ENCODE peak calls at places on chromosomes 2 and 18, in ten cellular contexts. One of them, this sample, is unnamed.

GRCh38 chr2:12205086-12205485 is 458.7 kb downstream of the LPIN1 start:
- DNase-seq in A549: no peak
- DNase-seq in adrenal gland: no peak
- DNase-seq in transverse colon: no peak
- DNase-seq in right lobe of liver: no peak
- DNase-seq in sigmoid colon: no peak
- DNase-seq in thyroid gland: no peak
- DNase-seq in GM12892: no peak
- DNase-seq in IMR-90: no peak
- DNase-seq in body of pancreas: no peak
- DNase-seq in this sample: no peak

GRCh38 chr2:51919395-51919794 is 887.5 kb upstream of the NRXN1 start:
- DNase-seq in right lobe of liver: no peak
- DNase-seq in A549: no peak
- DNase-seq in IMR-90: peak
- DNase-seq in adrenal gland: no peak
- DNase-seq in GM12892: no peak
- DNase-seq in transverse colon: no peak
- DNase-seq in body of pancreas: no peak
- DNase-seq in thyroid gland: no peak
- DNase-seq in sigmoid colon: no peak
- DNase-seq in this sample: no peak

GRCh38 chr18:74281639-74282358 is 10.0 kb downstream of the CYB5A start:
- DNase-seq in thyroid gland: no peak
- DNase-seq in transverse colon: peak
- DNase-seq in IMR-90: no peak
- DNase-seq in body of pancreas: no peak
- DNase-seq in adrenal gland: peak
- DNase-seq in GM12892: no peak
- DNase-seq in right lobe of liver: no peak
- DNase-seq in A549: no peak
- DNase-seq in sigmoid colon: peak
- DNase-seq in this sample: no peak

GRCh38 chr18:48065601-48065995 is 135.1 kb upstream of the SMAD2 start:
- DNase-seq in sigmoid colon: no peak
- DNase-seq in IMR-90: no peak
- DNase-seq in body of pancreas: no peak
- DNase-seq in adrenal gland: no peak
- DNase-seq in transverse colon: no peak
- DNase-seq in thyroid gland: peak
- DNase-seq in GM12892: no peak
- DNase-seq in A549: no peak
- DNase-seq in right lobe of liver: no peak
- DNase-seq in this sample: no peak

GRCh38 chr2:229098810-229099209 is 172.3 kb downstream of the PID1 start:
- DNase-seq in sigmoid colon: no peak
- DNase-seq in thyroid gland: no peak
- DNase-seq in GM12892: no peak
- DNase-seq in right lobe of liver: no peak
- DNase-seq in transverse colon: no peak
- DNase-seq in adrenal gland: no peak
- DNase-seq in IMR-90: no peak
- DNase-seq in body of pancreas: no peak
- DNase-seq in A549: no peak
- DNase-seq in this sample: no peak

GRCh38 chr2:173021939-173022371 is 53.7 kb upstream of the MAP3K20 start:
- DNase-seq in adrenal gland: no peak
- DNase-seq in transverse colon: no peak
- DNase-seq in A549: peak
- DNase-seq in sigmoid colon: no peak
- DNase-seq in right lobe of liver: no peak
- DNase-seq in IMR-90: peak
- DNase-seq in thyroid gland: no peak
- DNase-seq in body of pancreas: peak
- DNase-seq in GM12892: no peak
- DNase-seq in this sample: no peak

GRCh38 chr2:33696234-33696633 is 97.1 kb upstream of the FAM98A start:
- DNase-seq in sigmoid colon: no peak
- DNase-seq in right lobe of liver: no peak
- DNase-seq in IMR-90: no peak
- DNase-seq in GM12892: no peak
- DNase-seq in A549: no peak
- DNase-seq in body of pancreas: no peak
- DNase-seq in transverse colon: no peak
- DNase-seq in adrenal gland: no peak
- DNase-seq in thyroid gland: no peak
- DNase-seq in this sample: no peak

GRCh38 chr18:3651266-3651665 is 201.3 kb downstream of the TGIF1 start:
- DNase-seq in adrenal gland: no peak
- DNase-seq in transverse colon: no peak
- DNase-seq in GM12892: no peak
- DNase-seq in right lobe of liver: no peak
- DNase-seq in sigmoid colon: no peak
- DNase-seq in A549: no peak
- DNase-seq in IMR-90: no peak
- DNase-seq in thyroid gland: no peak
- DNase-seq in body of pancreas: no peak
- DNase-seq in this sample: no peak

GRCh38 chr2:56133931-56134629 is 49.7 kb upstream of the CCDC85A start:
- DNase-seq in transverse colon: no peak
- DNase-seq in right lobe of liver: no peak
- DNase-seq in GM12892: no peak
- DNase-seq in A549: no peak
- DNase-seq in thyroid gland: no peak
- DNase-seq in sigmoid colon: no peak
- DNase-seq in adrenal gland: no peak
- DNase-seq in body of pancreas: no peak
- DNase-seq in IMR-90: no peak
- DNase-seq in this sample: no peak

GRCh38 chr18:44725300-44726096 is 44.8 kb downstream of the SETBP1 start:
- DNase-seq in sigmoid colon: peak
- DNase-seq in adrenal gland: peak
- DNase-seq in GM12892: peak
- DNase-seq in body of pancreas: peak
- DNase-seq in IMR-90: peak
- DNase-seq in A549: no peak
- DNase-seq in thyroid gland: no peak
- DNase-seq in transverse colon: peak
- DNase-seq in right lobe of liver: no peak
- DNase-seq in this sample: no peak

GRCh38 chr2:207135340-207135739 is 30.4 kb downstream of the KLF7 start:
- DNase-seq in thyroid gland: no peak
- DNase-seq in right lobe of liver: no peak
- DNase-seq in A549: no peak
- DNase-seq in body of pancreas: no peak
- DNase-seq in adrenal gland: no peak
- DNase-seq in sigmoid colon: no peak
- DNase-seq in transverse colon: no peak
- DNase-seq in GM12892: no peak
- DNase-seq in IMR-90: peak
- DNase-seq in this sample: no peak

GRCh38 chr18:43571078-43571689 is 293.9 kb upstream of the SYT4 start:
- DNase-seq in A549: peak
- DNase-seq in sigmoid colon: no peak
- DNase-seq in IMR-90: peak
- DNase-seq in thyroid gland: peak
- DNase-seq in GM12892: no peak
- DNase-seq in adrenal gland: no peak
- DNase-seq in right lobe of liver: no peak
- DNase-seq in body of pancreas: no peak
- DNase-seq in transverse colon: no peak
- DNase-seq in this sample: no peak

GRCh38 chr2:226531061-226531460 is 268.6 kb downstream of the IRS1 start:
- DNase-seq in body of pancreas: no peak
- DNase-seq in transverse colon: no peak
- DNase-seq in IMR-90: no peak
- DNase-seq in thyroid gland: no peak
- DNase-seq in GM12892: no peak
- DNase-seq in adrenal gland: no peak
- DNase-seq in right lobe of liver: no peak
- DNase-seq in sigmoid colon: no peak
- DNase-seq in A549: no peak
- DNase-seq in this sample: no peak

GRCh38 chr2:121006783-121007489 is 271.3 kb downstream of the GLI2 start:
- DNase-seq in A549: no peak
- DNase-seq in transverse colon: no peak
- DNase-seq in right lobe of liver: peak
- DNase-seq in GM12892: no peak
- DNase-seq in thyroid gland: no peak
- DNase-seq in adrenal gland: no peak
- DNase-seq in IMR-90: no peak
- DNase-seq in sigmoid colon: no peak
- DNase-seq in body of pancreas: no peak
- DNase-seq in this sample: no peak

GRCh38 chr2:147331790-147332419 is 512.9 kb upstream of the ACVR2A start:
- DNase-seq in sigmoid colon: no peak
- DNase-seq in right lobe of liver: no peak
- DNase-seq in body of pancreas: peak
- DNase-seq in adrenal gland: no peak
- DNase-seq in thyroid gland: no peak
- DNase-seq in IMR-90: no peak
- DNase-seq in GM12892: peak
- DNase-seq in transverse colon: peak
- DNase-seq in A549: no peak
- DNase-seq in this sample: peak

GRCh38 chr2:162509288-162509968 is 165.5 kb downstream of the GCA start:
- DNase-seq in sigmoid colon: no peak
- DNase-seq in right lobe of liver: no peak
- DNase-seq in IMR-90: no peak
- DNase-seq in A549: no peak
- DNase-seq in adrenal gland: no peak
- DNase-seq in thyroid gland: no peak
- DNase-seq in GM12892: no peak
- DNase-seq in transverse colon: no peak
- DNase-seq in body of pancreas: no peak
- DNase-seq in this sample: no peak

GRCh38 chr2:198177040-198177439 is 372.6 kb downstream of the PLCL1 start:
- DNase-seq in right lobe of liver: no peak
- DNase-seq in body of pancreas: no peak
- DNase-seq in A549: no peak
- DNase-seq in thyroid gland: no peak
- DNase-seq in GM12892: no peak
- DNase-seq in sigmoid colon: no peak
- DNase-seq in adrenal gland: no peak
- DNase-seq in transverse colon: no peak
- DNase-seq in IMR-90: no peak
- DNase-seq in this sample: no peak

GRCh38 chr2:19872302-19872701 is 29.5 kb downstream of the TTC32 start:
- DNase-seq in thyroid gland: no peak
- DNase-seq in sigmoid colon: peak
- DNase-seq in A549: no peak
- DNase-seq in right lobe of liver: peak
- DNase-seq in adrenal gland: no peak
- DNase-seq in IMR-90: no peak
- DNase-seq in body of pancreas: peak
- DNase-seq in GM12892: no peak
- DNase-seq in transverse colon: no peak
- DNase-seq in this sample: no peak
- TF ChIP-seq POLR2A in thyroid gland: no peak
- TF ChIP-seq POLR2A in sigmoid colon: no peak
- TF ChIP-seq POLR2A in A549: no peak
- TF ChIP-seq POLR2A in right lobe of liver: no peak
- TF ChIP-seq POLR2A in adrenal gland: no peak
- TF ChIP-seq POLR2A in IMR-90: no peak
- TF ChIP-seq POLR2A in body of pancreas: no peak
- TF ChIP-seq POLR2A in GM12892: no peak
- TF ChIP-seq POLR2A in transverse colon: no peak
- TF ChIP-seq POLR2A in this sample: no peak

GRCh38 chr2:73386342-73386868 is 769 bp downstream of the ALMS1 start:
- DNase-seq in IMR-90: no peak
- DNase-seq in thyroid gland: no peak
- DNase-seq in adrenal gland: no peak
- DNase-seq in body of pancreas: no peak
- DNase-seq in sigmoid colon: no peak
- DNase-seq in GM12892: no peak
- DNase-seq in right lobe of liver: no peak
- DNase-seq in A549: no peak
- DNase-seq in transverse colon: no peak
- DNase-seq in this sample: no peak
- TF ChIP-seq POLR2A in IMR-90: no peak
- TF ChIP-seq POLR2A in thyroid gland: no peak
- TF ChIP-seq POLR2A in adrenal gland: no peak
- TF ChIP-seq POLR2A in body of pancreas: peak
- TF ChIP-seq POLR2A in sigmoid colon: no peak
- TF ChIP-seq POLR2A in GM12892: no peak
- TF ChIP-seq POLR2A in right lobe of liver: no peak
- TF ChIP-seq POLR2A in A549: no peak
- TF ChIP-seq POLR2A in transverse colon: no peak
- TF ChIP-seq POLR2A in this sample: peak

GRCh38 chr2:138389067-138389466 is 112.5 kb upstream of the SPOPL start:
- DNase-seq in right lobe of liver: no peak
- DNase-seq in sigmoid colon: no peak
- DNase-seq in body of pancreas: no peak
- DNase-seq in IMR-90: no peak
- DNase-seq in GM12892: no peak
- DNase-seq in A549: no peak
- DNase-seq in adrenal gland: no peak
- DNase-seq in transverse colon: no peak
- DNase-seq in thyroid gland: no peak
- DNase-seq in this sample: no peak
- TF ChIP-seq POLR2A in right lobe of liver: no peak
- TF ChIP-seq POLR2A in sigmoid colon: no peak
- TF ChIP-seq POLR2A in body of pancreas: no peak
- TF ChIP-seq POLR2A in IMR-90: no peak
- TF ChIP-seq POLR2A in GM12892: no peak
- TF ChIP-seq POLR2A in A549: no peak
- TF ChIP-seq POLR2A in adrenal gland: no peak
- TF ChIP-seq POLR2A in transverse colon: no peak
- TF ChIP-seq POLR2A in thyroid gland: no peak
- TF ChIP-seq POLR2A in this sample: no peak

DNA sequence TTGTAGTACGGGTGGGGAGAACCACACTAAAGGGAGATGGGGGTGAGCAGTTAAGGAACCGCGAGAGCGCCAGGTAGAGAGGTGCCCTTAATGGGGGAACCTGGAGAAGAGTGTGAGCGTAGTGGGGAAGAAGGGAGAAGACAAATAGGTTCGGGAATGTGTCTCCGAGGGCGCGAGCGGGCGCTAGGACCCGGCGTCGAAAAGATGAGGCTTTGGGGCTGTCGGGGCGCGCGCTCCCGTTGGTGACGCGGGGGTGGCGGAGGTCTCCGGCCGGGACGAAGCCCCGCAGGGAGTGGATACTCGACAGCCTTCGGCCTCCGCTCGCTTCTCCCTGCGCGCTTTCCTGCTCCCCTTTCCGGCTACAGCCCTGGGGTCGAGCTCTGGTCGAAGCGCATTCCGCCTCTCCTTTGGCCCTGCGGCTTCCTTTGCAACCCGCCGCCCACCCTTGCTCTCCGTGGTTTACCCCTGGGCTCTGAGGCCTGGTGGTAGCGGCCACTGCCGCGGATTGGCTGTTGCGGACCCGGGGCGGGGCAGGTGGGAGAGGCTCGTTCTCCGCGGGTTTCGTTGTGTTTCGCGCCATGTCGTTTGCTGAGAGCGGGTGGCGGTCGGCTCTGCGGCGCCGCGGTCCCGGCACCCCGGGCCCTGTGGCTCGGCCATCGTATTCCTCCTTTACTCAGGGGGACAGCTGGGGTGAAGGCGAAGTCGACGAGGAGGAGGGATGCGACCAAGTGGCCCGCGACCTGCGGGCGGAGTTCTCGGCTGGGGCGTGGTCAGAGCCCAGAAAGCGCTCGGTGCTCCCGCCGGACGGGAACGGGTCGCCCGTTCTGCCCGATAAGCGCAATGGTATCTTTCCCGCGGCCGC is at the start of gene ARL6IP6:
- DNase-seq in sigmoid colon: peak
- DNase-seq in IMR-90: peak
- DNase-seq in GM12892: peak
- DNase-seq in body of pancreas: peak
- DNase-seq in thyroid gland: peak
- DNase-seq in right lobe of liver: peak
- DNase-seq in adrenal gland: peak
- DNase-seq in transverse colon: peak
- DNase-seq in A549: peak
- DNase-seq in this sample: peak
- TF ChIP-seq POLR2A in sigmoid colon: peak
- TF ChIP-seq POLR2A in IMR-90: peak
- TF ChIP-seq POLR2A in GM12892: peak
- TF ChIP-seq POLR2A in body of pancreas: peak
- TF ChIP-seq POLR2A in thyroid gland: no peak
- TF ChIP-seq POLR2A in right lobe of liver: peak
- TF ChIP-seq POLR2A in adrenal gland: peak
- TF ChIP-seq POLR2A in transverse colon: peak
- TF ChIP-seq POLR2A in A549: peak
- TF ChIP-seq POLR2A in this sample: peak